ENCODE peak calls at places on chromosomes 16 and 17, in nine cellular contexts. N is activated CD8-positive, alpha-beta memory T cell treated with anti-CD3 and anti-CD28 coated beads, Interleukin-2, amount 10 ng/mL, durations not matched to agents 7 days and 5 days; Y is AG10803; R is NCI-H1105; W is Daoy; G is NCI-H460; A is immature natural killer cell; B is activated T-cell treated with anti-CD3 and anti-CD28 coated beads for 48 hours; O is astrocyte. M is an unnamed sample.
A peak's percentile ranks its signal among the peaks of the same experiment; 100 is the strongest.

GRCh38 chr17:40462343-40463121 is 19.3 kb downstream of the IGFBP4 start:
- DNase-seq in N (no peak), Y (no peak), R (no peak), W (no peak), G (no peak), A (no peak), B (no peak), O (no peak), M (no peak)

GRCh38 chr16:19382887-19383816 is 34.5 kb upstream of the TMC5 start:
- DNase-seq in N (peak; percentile 58), Y (no peak), R (peak; percentile 52), W (peak; percentile 38), G (no peak), A (no peak), B (no peak), O (no peak), M (no peak)

GRCh38 chr16:68272501-68273209 is 8.3 kb downstream of the SLC7A6 start:
- DNase-seq in N (no peak), Y (no peak), R (peak; percentile 26), W (no peak), G (no peak), A (no peak), B (no peak), O (no peak), M (no peak)

GRCh38 chr17:35866356-35866950 is 2.2 kb downstream of the HEATR9 start:
- DNase-seq in N (no peak), Y (peak; percentile 9), R (no peak), W (no peak), G (no peak), A (no peak), B (no peak), O (peak; percentile 7), M (no peak)

GRCh38 chr17:76737676-76738467 is at the start of gene MFSD11:
- DNase-seq in N (peak; percentile 94), Y (peak; percentile 94), R (peak; percentile 85), W (peak; percentile 98), G (peak; percentile 88), A (peak; percentile 96), B (peak; percentile 90), O (peak; percentile 86), M (peak; percentile 97)

GRCh38 chr17:32496348-32497078 is 9.7 kb downstream of the CDK5R1 start:
- DNase-seq in N (no peak), Y (peak; percentile 77), R (no peak), W (peak; percentile 91), G (no peak), A (no peak), B (no peak), O (peak; percentile 78), M (no peak)

GRCh38 chr17:71869833-71870545 is 250.8 kb upstream of the SOX9 start:
- DNase-seq in N (no peak), Y (no peak), R (no peak), W (no peak), G (no peak), A (no peak), B (no peak), O (no peak), M (no peak)

GRCh38 chr16:1031666-1032065 is 40.9 kb upstream of the SSTR5 start:
- DNase-seq in N (no peak), Y (no peak), R (no peak), W (no peak), G (no peak), A (no peak), B (no peak), O (no peak), M (no peak)

GRCh38 chr16:82363026-82363816 is 193.2 kb upstream of the MPHOSPH6 start:
- DNase-seq in N (no peak), Y (no peak), R (no peak), W (no peak), G (no peak), A (no peak), B (no peak), O (no peak), M (no peak)

GRCh38 chr17:76947309-76947708 is 79.1 kb downstream of the MGAT5B start:
- DNase-seq in N (no peak), Y (no peak), R (no peak), W (no peak), G (no peak), A (no peak), B (no peak), O (no peak), M (no peak)

GRCh38 chr16:66515543-66516171 is 34.3 kb downstream of the TK2 start:
- DNase-seq in N (peak; percentile 73), Y (peak; percentile 91), R (no peak), W (peak; percentile 47), G (peak; percentile 82), A (peak; percentile 24), B (no peak), O (peak; percentile 74), M (peak; percentile 48)

GRCh38 chr17:28846231-28846630 is 3.6 kb upstream of the FAM222B start:
- DNase-seq in N (no peak), Y (no peak), R (no peak), W (no peak), G (no peak), A (no peak), B (no peak), O (no peak), M (no peak)

GRCh38 chr17:49845210-49845782 is 2.6 kb downstream of the TAC4 start:
- DNase-seq in N (no peak), Y (no peak), R (no peak), W (no peak), G (no peak), A (no peak), B (no peak), O (no peak), M (no peak)

GRCh38 chr17:15511142-15511541 is 43.7 kb upstream of the CDRT4 start:
- DNase-seq in N (no peak), Y (no peak), R (no peak), W (no peak), G (no peak), A (no peak), B (no peak), O (no peak), M (peak; percentile 23)

GRCh38 chr17:14779236-14779635 is 478.4 kb downstream of the HS3ST3B1 start:
- DNase-seq in N (no peak), Y (no peak), R (no peak), W (no peak), G (no peak), A (no peak), B (no peak), O (no peak), M (no peak)

GRCh38 chr16:57600048-57600835 is 28.2 kb upstream of the ADGRG1 start:
- DNase-seq in N (peak; percentile 65), Y (peak; percentile 21), R (no peak), W (peak; percentile 55), G (peak; percentile 73), A (no peak), B (no peak), O (no peak), M (peak; percentile 65)